ENCODE peak calls at places on chromosomes 13 and 19, in seven cellular contexts. One of them, this sample, is unnamed.
A peak's percentile ranks its signal among the peaks of the same experiment; 100 is the strongest.

GRCh38 chr13:36421447-36421846 is 10.8 kb upstream of the CCNA1 start:
- DNase-seq in kidney: no peak
- DNase-seq in PC-9: peak; percentile 43
- DNase-seq in IMR-90: no peak
- DNase-seq in hippocampal formation: no peak
- DNase-seq in central memory CD4-positive, alpha-beta T cell: no peak
- DNase-seq in activated naive CD4-positive, alpha-beta T cell treated with anti-CD3 and anti-CD28 coated beads, Interleukin-2, amount 10 ng/mL, durations not matched to agents 7 days and 5 days: no peak
- DNase-seq in this sample: no peak

GRCh38 chr13:110687736-110688135 is 18.2 kb downstream of the CARS2 start:
- DNase-seq in IMR-90: no peak
- DNase-seq in PC-9: no peak
- DNase-seq in hippocampal formation: no peak
- DNase-seq in central memory CD4-positive, alpha-beta T cell: no peak
- DNase-seq in kidney: no peak
- DNase-seq in activated naive CD4-positive, alpha-beta T cell treated with anti-CD3 and anti-CD28 coated beads, Interleukin-2, amount 10 ng/mL, durations not matched to agents 7 days and 5 days: no peak
- DNase-seq in this sample: no peak

GRCh38 chr19:7652061-7652641 is 15.2 kb downstream of the STXBP2 start:
- DNase-seq in kidney: peak; percentile 86
- DNase-seq in central memory CD4-positive, alpha-beta T cell: peak; percentile 88
- DNase-seq in hippocampal formation: peak; percentile 64
- DNase-seq in PC-9: peak; percentile 98
- DNase-seq in IMR-90: peak; percentile 60
- DNase-seq in activated naive CD4-positive, alpha-beta T cell treated with anti-CD3 and anti-CD28 coated beads, Interleukin-2, amount 10 ng/mL, durations not matched to agents 7 days and 5 days: peak; percentile 89
- DNase-seq in this sample: peak; percentile 85

GRCh38 chr19:42480335-42481095 is 37.8 kb upstream of the CXCL17 start:
- DNase-seq in IMR-90: peak; percentile 47
- DNase-seq in central memory CD4-positive, alpha-beta T cell: no peak
- DNase-seq in kidney: no peak
- DNase-seq in activated naive CD4-positive, alpha-beta T cell treated with anti-CD3 and anti-CD28 coated beads, Interleukin-2, amount 10 ng/mL, durations not matched to agents 7 days and 5 days: peak; percentile 31
- DNase-seq in hippocampal formation: no peak
- DNase-seq in PC-9: peak; percentile 93
- DNase-seq in this sample: no peak

GRCh38 chr13:110517505-110518149 is 43.9 kb downstream of the RAB20 start:
- DNase-seq in IMR-90: no peak
- DNase-seq in central memory CD4-positive, alpha-beta T cell: no peak
- DNase-seq in hippocampal formation: no peak
- DNase-seq in activated naive CD4-positive, alpha-beta T cell treated with anti-CD3 and anti-CD28 coated beads, Interleukin-2, amount 10 ng/mL, durations not matched to agents 7 days and 5 days: no peak
- DNase-seq in kidney: peak; percentile 24
- DNase-seq in PC-9: no peak
- DNase-seq in this sample: no peak

GRCh38 chr19:35154535-35155406 is at the start of gene FXYD5:
- DNase-seq in hippocampal formation: no peak
- DNase-seq in IMR-90: peak; percentile 80
- DNase-seq in central memory CD4-positive, alpha-beta T cell: peak; percentile 65
- DNase-seq in activated naive CD4-positive, alpha-beta T cell treated with anti-CD3 and anti-CD28 coated beads, Interleukin-2, amount 10 ng/mL, durations not matched to agents 7 days and 5 days: peak; percentile 85
- DNase-seq in kidney: peak; percentile 91
- DNase-seq in PC-9: peak; percentile 63
- DNase-seq in this sample: peak; percentile 74

GRCh38 chr13:99307648-99308339 is 595 bp upstream of the GPR183 start:
- DNase-seq in PC-9: no peak
- DNase-seq in central memory CD4-positive, alpha-beta T cell: no peak
- DNase-seq in IMR-90: peak; percentile 83
- DNase-seq in kidney: no peak
- DNase-seq in activated naive CD4-positive, alpha-beta T cell treated with anti-CD3 and anti-CD28 coated beads, Interleukin-2, amount 10 ng/mL, durations not matched to agents 7 days and 5 days: peak; percentile 65
- DNase-seq in hippocampal formation: no peak
- DNase-seq in this sample: no peak

GRCh38 chr13:36533806-36534205 is 101.5 kb downstream of the CCNA1 start:
- DNase-seq in activated naive CD4-positive, alpha-beta T cell treated with anti-CD3 and anti-CD28 coated beads, Interleukin-2, amount 10 ng/mL, durations not matched to agents 7 days and 5 days: no peak
- DNase-seq in IMR-90: no peak
- DNase-seq in central memory CD4-positive, alpha-beta T cell: no peak
- DNase-seq in kidney: no peak
- DNase-seq in hippocampal formation: no peak
- DNase-seq in PC-9: no peak
- DNase-seq in this sample: no peak

GRCh38 chr13:101514695-101515275 is 62.3 kb downstream of the ITGBL1 start:
- DNase-seq in kidney: no peak
- DNase-seq in activated naive CD4-positive, alpha-beta T cell treated with anti-CD3 and anti-CD28 coated beads, Interleukin-2, amount 10 ng/mL, durations not matched to agents 7 days and 5 days: peak; percentile 27
- DNase-seq in IMR-90: peak; percentile 68
- DNase-seq in hippocampal formation: no peak
- DNase-seq in central memory CD4-positive, alpha-beta T cell: peak; percentile 15
- DNase-seq in PC-9: peak; percentile 64
- DNase-seq in this sample: peak; percentile 23

GRCh38 chr19:51158474-51159129 is 16.5 kb downstream of the SIGLEC7 start:
- DNase-seq in hippocampal formation: no peak
- DNase-seq in central memory CD4-positive, alpha-beta T cell: peak; percentile 41
- DNase-seq in activated naive CD4-positive, alpha-beta T cell treated with anti-CD3 and anti-CD28 coated beads, Interleukin-2, amount 10 ng/mL, durations not matched to agents 7 days and 5 days: peak; percentile 88
- DNase-seq in IMR-90: peak; percentile 7
- DNase-seq in PC-9: no peak
- DNase-seq in kidney: no peak
- DNase-seq in this sample: no peak

GRCh38 chr19:47713046-47714021 is at the start of gene EHD2:
- DNase-seq in hippocampal formation: peak; percentile 26
- DNase-seq in central memory CD4-positive, alpha-beta T cell: peak; percentile 12
- DNase-seq in activated naive CD4-positive, alpha-beta T cell treated with anti-CD3 and anti-CD28 coated beads, Interleukin-2, amount 10 ng/mL, durations not matched to agents 7 days and 5 days: peak; percentile 56
- DNase-seq in PC-9: no peak
- DNase-seq in kidney: peak; percentile 92
- DNase-seq in IMR-90: peak; percentile 76
- DNase-seq in this sample: peak; percentile 86

GRCh38 chr13:107192289-107192688 is 624.4 kb upstream of the ARGLU1 start:
- DNase-seq in hippocampal formation: no peak
- DNase-seq in activated naive CD4-positive, alpha-beta T cell treated with anti-CD3 and anti-CD28 coated beads, Interleukin-2, amount 10 ng/mL, durations not matched to agents 7 days and 5 days: no peak
- DNase-seq in kidney: no peak
- DNase-seq in central memory CD4-positive, alpha-beta T cell: no peak
- DNase-seq in PC-9: no peak
- DNase-seq in IMR-90: peak; percentile 43
- DNase-seq in this sample: no peak

GRCh38 chr13:100875392-100876043 is 200.9 kb upstream of the TMTC4 start:
- DNase-seq in PC-9: no peak
- DNase-seq in activated naive CD4-positive, alpha-beta T cell treated with anti-CD3 and anti-CD28 coated beads, Interleukin-2, amount 10 ng/mL, durations not matched to agents 7 days and 5 days: no peak
- DNase-seq in IMR-90: peak; percentile 96
- DNase-seq in hippocampal formation: no peak
- DNase-seq in central memory CD4-positive, alpha-beta T cell: no peak
- DNase-seq in kidney: no peak
- DNase-seq in this sample: no peak

GRCh38 chr19:30649934-30650614 is 277.9 kb downstream of the ZNF536 start:
- DNase-seq in IMR-90: peak; percentile 51
- DNase-seq in kidney: no peak
- DNase-seq in PC-9: no peak
- DNase-seq in activated naive CD4-positive, alpha-beta T cell treated with anti-CD3 and anti-CD28 coated beads, Interleukin-2, amount 10 ng/mL, durations not matched to agents 7 days and 5 days: peak; percentile 59
- DNase-seq in hippocampal formation: peak; percentile 29
- DNase-seq in central memory CD4-positive, alpha-beta T cell: no peak
- DNase-seq in this sample: peak; percentile 33

GRCh38 chr13:30873519-30873918 is 32.6 kb upstream of the MEDAG start:
- DNase-seq in IMR-90: peak; percentile 19
- DNase-seq in PC-9: no peak
- DNase-seq in activated naive CD4-positive, alpha-beta T cell treated with anti-CD3 and anti-CD28 coated beads, Interleukin-2, amount 10 ng/mL, durations not matched to agents 7 days and 5 days: no peak
- DNase-seq in hippocampal formation: no peak
- DNase-seq in central memory CD4-positive, alpha-beta T cell: no peak
- DNase-seq in kidney: no peak
- DNase-seq in this sample: no peak

GRCh38 chr19:17889609-17890214 is 18.0 kb downstream of the SLC5A5 start:
- DNase-seq in central memory CD4-positive, alpha-beta T cell: no peak
- DNase-seq in hippocampal formation: no peak
- DNase-seq in kidney: no peak
- DNase-seq in activated naive CD4-positive, alpha-beta T cell treated with anti-CD3 and anti-CD28 coated beads, Interleukin-2, amount 10 ng/mL, durations not matched to agents 7 days and 5 days: peak; percentile 47
- DNase-seq in IMR-90: peak; percentile 37
- DNase-seq in PC-9: peak; percentile 32
- DNase-seq in this sample: no peak

GRCh38 chr13:43428545-43429287 is 358.1 kb downstream of the ENOX1 start:
- DNase-seq in hippocampal formation: no peak
- DNase-seq in kidney: no peak
- DNase-seq in activated naive CD4-positive, alpha-beta T cell treated with anti-CD3 and anti-CD28 coated beads, Interleukin-2, amount 10 ng/mL, durations not matched to agents 7 days and 5 days: no peak
- DNase-seq in central memory CD4-positive, alpha-beta T cell: no peak
- DNase-seq in PC-9: no peak
- DNase-seq in IMR-90: no peak
- DNase-seq in this sample: no peak

GRCh38 chr13:28181413-28181812 is 43.1 kb downstream of the PAN3 start:
- DNase-seq in kidney: no peak
- DNase-seq in PC-9: peak; percentile 92
- DNase-seq in hippocampal formation: no peak
- DNase-seq in central memory CD4-positive, alpha-beta T cell: no peak
- DNase-seq in activated naive CD4-positive, alpha-beta T cell treated with anti-CD3 and anti-CD28 coated beads, Interleukin-2, amount 10 ng/mL, durations not matched to agents 7 days and 5 days: no peak
- DNase-seq in IMR-90: peak; percentile 79
- DNase-seq in this sample: no peak

This sample was measured in heart right ventricle.